ENCODE peak calls at places on chromosomes 16 and 17, in six cellular contexts. S, Z, Q, G, H and N are unnamed samples. For H3K27me3 and H3K4me1, the result is how much of the 10 kb centered on the place peaks cover.

GRCh38 chr16:55528974-55529373 is 20.1 kb downstream of the LPCAT2 start:
- DNase-seq in Q (no peak), Z (no peak), H (no peak), G (no peak), S (no peak), N (no peak)

GRCh38 chr17:13395872-13396271 is 205.9 kb downstream of the HS3ST3A1 start:
- DNase-seq in Z (no peak), H (no peak), S (no peak), Q (no peak), G (no peak), N (no peak)

GRCh38 chr16:56246051-56246817 is 54.9 kb downstream of the GNAO1 start:
- DNase-seq in Q (no peak), G (peak), S (no peak), H (no peak), Z (no peak), N (no peak)

GRCh38 chr17:72618018-72618509 is 474.4 kb downstream of the SLC39A11 start:
- DNase-seq in G (no peak), S (peak), Q (peak), H (no peak), Z (peak), N (no peak)

GRCh38 chr17:77507116-77507885 is 366.5 kb downstream of the SEC14L1 start:
- DNase-seq in S (no peak), Z (peak), Q (peak), H (no peak), G (peak), N (no peak)

GRCh38 chr17:27323538-27324212 is 29.8 kb downstream of the WSB1 start:
- DNase-seq in S (peak), Z (peak), G (peak), H (no peak), Q (peak), N (peak)

GRCh38 chr17:27807567-27808470 is 7.5 kb upstream of the NOS2 start:
- DNase-seq in S (no peak), G (no peak), Z (peak), H (no peak), Q (peak), N (no peak)

GRCh38 chr16:57982345-57982744 is 11.4 kb upstream of the CNGB1 start:
- DNase-seq in Z (peak), H (no peak), G (no peak), Q (no peak), S (no peak), N (no peak)

GRCh38 chr17:75087558-75088453 is at the start of gene SLC16A5:
- DNase-seq in Q (peak), S (peak), H (peak), G (peak), Z (peak), N (peak)

GRCh38 chr17:16511515-16511914 is 19.5 kb upstream of the LRRC75A start:
- DNase-seq in S (no peak), Q (no peak), H (no peak), G (no peak), Z (no peak), N (no peak)

GRCh38 chr16:52548261-52549010 is 1.5 kb upstream of the TOX3 start:
- DNase-seq in Q (peak), Z (no peak), S (no peak), G (peak), H (no peak), N (no peak)

GRCh38 chr16:4273858-4274291 is 1.1 kb upstream of the TFAP4 start:
- DNase-seq in Q (peak), H (no peak), G (peak), S (peak), Z (peak), N (peak)

GRCh38 chr17:7249219-7249618 is 2.3 kb downstream of the CTDNEP1 start:
- DNase-seq in H (no peak), Z (no peak), S (no peak), Q (no peak), G (no peak), N (no peak)

GRCh38 chr17:83103200-83103937 is 24.0 kb downstream of the METRNL start:
- DNase-seq in G (peak), Q (no peak), H (no peak), S (no peak), Z (peak), N (no peak)

GRCh38 chr16:84426804-84427203 is 58.5 kb downstream of the ATP2C2 start:
- DNase-seq in Z (no peak), G (no peak), S (no peak), Q (no peak), H (no peak), N (no peak)

GRCh38 chr16:64499211-64499610 is 622.7 kb downstream of the CDH11 start:
- DNase-seq in S (no peak), Z (no peak), Q (no peak), G (no peak), H (no peak), N (no peak)

GRCh38 chr16:24348511-24349290 is 92.6 kb downstream of the CACNG3 start:
- DNase-seq in H (no peak), Z (no peak), Q (peak), G (peak), S (no peak), N (no peak)

GRCh38 chr17:17540935-17541639 is 44.9 kb upstream of the RASD1 start:
- DNase-seq in H (no peak), S (no peak), Z (no peak), Q (no peak), G (no peak), N (no peak)

GRCh38 chr16:19139436-19140091 is 25.8 kb downstream of the ITPRIPL2 start:
- DNase-seq in S (no peak), G (no peak), Z (no peak), H (no peak), Q (no peak), N (no peak)

GRCh38 chr17:82734987-82735866 is at the start of gene FN3K:
- DNase-seq in Z (peak), Q (peak), H (no peak), G (peak), S (peak), N (peak)

GRCh38 chr17:73325527-73325842 is 13.7 kb upstream of the CDC42EP4 start:
- DNase-seq in Q (no peak), H (no peak), G (peak), Z (no peak), S (no peak), N (no peak)

GRCh38 chr17:71284032-71284755 is 836.6 kb upstream of the SOX9 start:
- DNase-seq in Z (no peak), S (no peak), Q (no peak), H (no peak), G (no peak), N (no peak)

GRCh38 chr17:56593073-56593740 is at the start of gene NOG:
- DNase-seq in G (peak), Z (peak), H (no peak), Q (peak), S (peak), N (peak)

GRCh38 chr16:749010-749409 is 8.2 kb upstream of the CIAO3 start:
- DNase-seq in S (no peak), G (no peak), Z (no peak), Q (no peak), H (no peak), N (no peak)

GRCh38 chr17:81200695-81201580 is 21.8 kb downstream of the CEP131 start:
- DNase-seq in H (no peak), Z (peak), G (peak), Q (peak), S (peak), N (no peak)

GRCh38 chr17:27634781-27635180 is 3.8 kb downstream of the LGALS9 start:
- DNase-seq in Z (no peak), Q (no peak), S (no peak), H (no peak), G (no peak), N (no peak)

GRCh38 chr17:17845046-17845775 is 8.4 kb upstream of the SREBF1 start:
- DNase-seq in Q (peak), S (no peak), H (no peak), G (no peak), Z (peak), N (no peak)

GRCh38 chr16:57318240-57318970 is 33.9 kb upstream of the PLLP start:
- DNase-seq in G (peak), H (no peak), Z (no peak), Q (peak), S (no peak), N (no peak)

GRCh38 chr16:1592446-1592845 is 19.4 kb downstream of the IFT140 start:
- DNase-seq in Z (no peak), G (no peak), S (no peak), H (no peak), Q (no peak), N (no peak)

GRCh38 chr17:32256695-32257013 is 9.0 kb upstream of the RHBDL3 start:
- DNase-seq in H (no peak), Q (no peak), Z (no peak), G (no peak), S (no peak), N (no peak)

DNA sequence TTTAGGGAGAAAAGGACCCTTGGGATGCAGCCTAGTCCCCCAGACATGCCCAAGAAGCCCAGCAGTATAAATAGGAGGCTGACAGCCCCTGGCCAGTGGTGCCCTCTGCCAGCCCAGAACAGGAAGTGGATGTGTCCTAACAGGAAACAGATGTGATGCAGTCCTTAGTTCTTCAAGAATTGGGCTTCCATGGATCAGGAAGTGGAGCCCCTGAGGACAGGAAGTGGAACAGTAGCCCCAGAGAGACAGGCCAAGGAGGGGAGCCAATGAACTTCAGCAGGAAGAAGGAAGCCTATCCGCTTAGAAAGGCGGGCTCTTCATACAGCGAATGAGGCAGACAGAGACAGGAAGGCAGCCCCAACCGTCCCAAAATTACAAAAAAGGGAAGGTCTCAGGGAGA is 7.2 kb downstream of the CTF1 start:
- DNase-seq in Q (no peak), S (no peak), Z (peak), G (no peak), H (no peak), N (no peak)
- H3K27ac ChIP-seq in Q (no peak), S (peak), Z (no peak), G (no peak), H (no peak), N (peak)

GRCh38 chr17:35167046-35167445 is 19.4 kb downstream of the UNC45B start:
- DNase-seq in Z (no peak), G (no peak), Q (peak), H (no peak), S (no peak), N (no peak)

GRCh38 chr17:35169964-35170363 is 22.3 kb downstream of the UNC45B start:
- DNase-seq in G (no peak), Z (no peak), Q (no peak), S (no peak), H (no peak), N (no peak)

GRCh38 chr17:35166526-35166925 is 18.9 kb downstream of the UNC45B start:
- DNase-seq in G (no peak), S (no peak), H (no peak), Q (no peak), Z (no peak), N (no peak)

GRCh38 chr17:35164716-35165115 is 17.1 kb downstream of the UNC45B start:
- DNase-seq in Q (no peak), H (no peak), Z (no peak), S (no peak), G (no peak), N (no peak)

GRCh38 chr17:35167666-35168065 is 20.0 kb downstream of the UNC45B start:
- DNase-seq in G (no peak), Z (no peak), H (no peak), Q (no peak), S (no peak), N (no peak)
- H3K27me3 ChIP-seq in G (under half), Z (under half), H (under half), Q (under half), S (under half), N (under half)

DNA sequence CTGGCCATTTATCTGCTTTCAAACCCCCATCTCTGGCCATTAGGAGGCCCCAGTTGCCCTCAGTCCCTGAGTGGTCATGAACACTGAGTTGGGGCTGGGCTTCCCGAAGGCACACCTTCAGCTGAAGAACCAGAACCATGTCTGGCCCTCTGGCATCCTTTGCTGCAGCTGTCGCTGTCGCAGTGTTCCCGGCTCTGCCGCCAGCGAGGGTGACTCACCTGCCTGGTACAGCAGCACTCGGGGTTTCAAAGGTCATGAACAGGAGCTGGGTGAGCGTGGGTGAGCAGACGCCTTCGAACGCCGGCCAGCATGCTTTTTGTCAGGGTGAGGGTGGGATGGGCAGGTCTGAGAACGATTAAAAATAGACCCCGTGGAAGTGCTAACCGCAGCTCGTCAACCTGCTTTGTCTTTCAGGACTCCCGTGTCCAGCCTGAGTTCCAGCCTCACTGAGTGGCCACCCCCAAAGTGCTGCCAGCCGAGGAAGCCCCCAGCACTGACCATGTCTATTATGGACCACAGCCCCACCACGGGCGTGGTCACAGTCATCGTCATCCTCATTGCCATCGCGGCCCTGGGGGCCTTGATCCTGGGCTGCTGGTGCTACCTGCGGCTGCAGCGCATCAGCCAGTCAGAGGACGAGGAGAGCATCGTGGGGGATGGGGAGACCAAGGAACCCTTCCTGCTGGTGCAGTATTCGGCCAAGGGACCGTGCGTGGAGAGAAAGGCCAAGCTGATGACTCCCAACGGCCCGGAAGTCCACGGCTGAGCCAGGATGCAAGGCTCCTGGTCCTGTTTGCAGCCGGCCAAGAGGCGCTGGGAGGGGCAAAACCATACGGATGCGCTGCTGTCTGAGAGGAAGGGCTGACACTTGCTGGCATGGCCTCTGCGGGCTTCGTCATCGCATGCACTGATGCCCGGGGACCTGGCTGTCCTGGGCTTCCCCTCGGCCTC is 7.6 kb downstream of the SNN start:
- DNase-seq in G (peak), H (no peak), Z (peak), Q (peak), S (no peak), N (peak)
- H3K4me1 ChIP-seq in G (under half), H (under half), Z (half or more), Q (under half), S (under half), N (half or more)

GRCh38 chr16:86635181-86635580 is 56.8 kb downstream of the FOXL1 start:
- DNase-seq in H (no peak), Z (no peak), G (no peak), Q (no peak), S (no peak), N (no peak)
- H3K27ac ChIP-seq in H (no peak), Z (no peak), G (no peak), Q (no peak), S (no peak), N (peak)